ENCODE peak calls at places on chromosomes 11 and 22, in six cellular contexts. G is left cardiac atrium, H is NCI-H460, I is ovary, U is nephron progenitor cell, J is LoVo. V is an unnamed sample.

GRCh38 chr22:17095538-17095937 is 10.7 kb downstream of the IL17RA start:
- DNase-seq in G (no peak), H (no peak), I (no peak), U (peak), J (no peak), V (no peak)

GRCh38 chr11:62458212-62459002 is 39.6 kb downstream of the SCGB1A1 start:
- DNase-seq in G (no peak), H (no peak), I (no peak), U (no peak), J (peak), V (no peak)

GRCh38 chr11:117328414-117329010 is 858 bp downstream of the CEP164 start:
- DNase-seq in G (no peak), H (no peak), I (peak), U (peak), J (no peak), V (no peak)

GRCh38 chr11:119187123-119187892 is 2.0 kb downstream of the NHERF4 start:
- DNase-seq in G (no peak), H (no peak), I (no peak), U (no peak), J (no peak), V (no peak)

GRCh38 chr11:120180571-120181445 is 30.0 kb upstream of the OAF start:
- DNase-seq in G (peak), H (no peak), I (peak), U (no peak), J (no peak), V (no peak)

GRCh38 chr22:20271114-20271994 is 3.2 kb upstream of the RTN4R start:
- DNase-seq in G (no peak), H (no peak), I (no peak), U (no peak), J (no peak), V (no peak)

GRCh38 chr11:10973416-10973815 is 115.6 kb upstream of the ZBED5 start:
- DNase-seq in G (no peak), H (no peak), I (no peak), U (no peak), J (no peak), V (no peak)

GRCh38 chr11:92211576-92212167 is 12.9 kb upstream of the FAT3 start:
- DNase-seq in G (no peak), H (no peak), I (peak), U (peak), J (no peak), V (peak)

GRCh38 chr11:86641537-86642270 is 30.7 kb downstream of the ME3 start:
- DNase-seq in G (no peak), H (no peak), I (no peak), U (no peak), J (no peak), V (no peak)

GRCh38 chr11:46294365-46295309 is 17.2 kb downstream of the CREB3L1 start:
- DNase-seq in G (no peak), H (no peak), I (peak), U (peak), J (no peak), V (peak)

GRCh38 chr11:126416542-126417090 is 61.1 kb downstream of the ST3GAL4 start:
- DNase-seq in G (peak), H (no peak), I (peak), U (no peak), J (no peak), V (peak)

GRCh38 chr11:35077709-35078695 is 61.0 kb upstream of the CD44 start:
- DNase-seq in G (no peak), H (no peak), I (no peak), U (no peak), J (no peak), V (no peak)

GRCh38 chr11:134762248-134763029 is 350.4 kb upstream of the B3GAT1 start:
- DNase-seq in G (no peak), H (no peak), I (no peak), U (no peak), J (no peak), V (no peak)

GRCh38 chr11:35464308-35464707 is 45.0 kb upstream of the SLC1A2 start:
- DNase-seq in G (no peak), H (no peak), I (no peak), U (no peak), J (no peak), V (no peak)

GRCh38 chr11:15118431-15118830 is 3.7 kb downstream of the INSC start:
- DNase-seq in G (no peak), H (no peak), I (no peak), U (no peak), J (no peak), V (no peak)

GRCh38 chr11:1156506-1157340 is 1.0 kb upstream of the MUC5AC start:
- DNase-seq in G (no peak), H (no peak), I (no peak), U (no peak), J (no peak), V (peak)

GRCh38 chr22:48706934-48707748 is 1120.5 kb downstream of the BRD1 start:
- DNase-seq in G (no peak), H (no peak), I (no peak), U (no peak), J (no peak), V (no peak)

GRCh38 chr11:35990816-35991215 is 47.0 kb downstream of the LDLRAD3 start:
- DNase-seq in G (no peak), H (no peak), I (no peak), U (no peak), J (no peak), V (no peak)

GRCh38 chr22:36336246-36337182 is 51.3 kb downstream of the MYH9 start:
- DNase-seq in G (no peak), H (no peak), I (no peak), U (no peak), J (no peak), V (no peak)

GRCh38 chr11:65639623-65640482 is 2.0 kb downstream of the SIPA1 start:
- DNase-seq in G (no peak), H (no peak), I (no peak), U (no peak), J (no peak), V (no peak)

GRCh38 chr22:42172385-42173172 is 42.0 kb upstream of the CYP2D6 start:
- DNase-seq in G (no peak), H (no peak), I (no peak), U (no peak), J (no peak), V (no peak)

GRCh38 chr22:38067028-38067415 is 9.8 kb downstream of the PICK1 start:
- DNase-seq in G (peak), H (no peak), I (no peak), U (no peak), J (no peak), V (no peak)

GRCh38 chr11:130816941-130817607 is 99.2 kb downstream of the SNX19 start:
- DNase-seq in G (no peak), H (no peak), I (no peak), U (no peak), J (no peak), V (no peak)

GRCh38 chr11:113447621-113448310 is 27.4 kb downstream of the DRD2 start:
- DNase-seq in G (no peak), H (no peak), I (no peak), U (no peak), J (no peak), V (no peak)